ENCODE peak calls at places on chromosome 5, in six cellular contexts. D, I, B, P, H and N are unnamed samples.
A peak's percentile ranks its signal among the peaks of the same experiment; 100 is the strongest.

GRCh38 chr5:118687085-118687484 is 301.3 kb downstream of the DTWD2 start:
- DNase-seq in D (no peak), H (no peak), I (no peak), B (no peak), P (no peak), N (no peak)

GRCh38 chr5:151092750-151093149 is 11.9 kb upstream of the TNIP1 start:
- DNase-seq in H (no peak), P (no peak), I (peak; percentile 86), B (peak; percentile 70), D (peak; percentile 59), N (peak; percentile 69)

GRCh38 chr5:144203750-144204596 is 33.3 kb downstream of the KCTD16 start:
- DNase-seq in P (no peak), H (no peak), B (peak; percentile 65), D (peak; percentile 91), I (peak; percentile 73), N (peak; percentile 34)

GRCh38 chr5:95821110-95822021 is 1.2 kb downstream of the GLRX start:
- DNase-seq in D (peak; percentile 15), H (no peak), I (no peak), P (no peak), B (no peak), N (no peak)

GRCh38 chr5:151663617-151664322 is 22.9 kb downstream of the SPARC start:
- DNase-seq in D (peak; percentile 55), H (no peak), B (no peak), P (no peak), I (peak; percentile 38), N (no peak)

GRCh38 chr5:95526871-95527270 is 27.9 kb downstream of the SKIC3 start:
- DNase-seq in H (no peak), B (no peak), P (no peak), D (no peak), I (no peak), N (no peak)

GRCh38 chr5:150522504-150523464 is 14.9 kb downstream of the NDST1 start:
- DNase-seq in B (no peak), I (no peak), D (no peak), H (no peak), P (no peak), N (no peak)

GRCh38 chr5:32280656-32281081 is 32.1 kb downstream of the MTMR12 start:
- DNase-seq in B (no peak), P (no peak), D (no peak), H (no peak), I (no peak), N (no peak)

GRCh38 chr5:181189962-181190710 is 14.9 kb downstream of the TRIM7 start:
- DNase-seq in B (no peak), D (no peak), I (no peak), H (no peak), P (no peak), N (no peak)

GRCh38 chr5:117013280-117013877 is 438.8 kb upstream of the SEMA6A start:
- DNase-seq in I (no peak), B (no peak), D (no peak), H (no peak), P (no peak), N (no peak)

GRCh38 chr5:130652178-130652577 is 512.9 kb downstream of the HINT1 start:
- DNase-seq in H (peak; percentile 27), B (peak; percentile 25), P (no peak), D (no peak), I (peak; percentile 94), N (peak; percentile 89)

GRCh38 chr5:39616131-39616530 is 191.4 kb upstream of the DAB2 start:
- DNase-seq in D (no peak), H (no peak), I (peak; percentile 42), B (peak; percentile 28), P (no peak), N (no peak)

GRCh38 chr5:55903121-55903701 is 52.1 kb downstream of the IL31RA start:
- DNase-seq in P (no peak), H (no peak), I (no peak), D (peak; percentile 23), B (peak; percentile 48), N (no peak)

GRCh38 chr5:168073311-168073710 is 218.1 kb upstream of the WWC1 start:
- DNase-seq in I (no peak), D (no peak), P (no peak), H (no peak), B (no peak), N (no peak)

GRCh38 chr5:117357886-117358285 is 783.3 kb upstream of the SEMA6A start:
- DNase-seq in B (no peak), P (no peak), H (no peak), D (no peak), I (no peak), N (no peak)